ENCODE peak calls at places on chromosomes 11 and 22, in five cellular contexts. One of them, this sample, is unnamed.

GRCh38 chr11:75582461-75582934 is 20.4 kb downstream of the SERPINH1 start:
- DNase-seq in uterus: no peak
- DNase-seq in left ventricle myocardium inferior: no peak
- DNase-seq in body of pancreas: no peak
- DNase-seq in right lobe of liver: no peak
- DNase-seq in this sample: no peak

GRCh38 chr22:19984201-19984753 is 32.3 kb downstream of the ARVCF start:
- DNase-seq in right lobe of liver: peak; percentile 50
- DNase-seq in body of pancreas: no peak
- DNase-seq in uterus: peak; percentile 59
- DNase-seq in left ventricle myocardium inferior: peak; percentile 71
- DNase-seq in this sample: no peak

GRCh38 chr11:111524056-111524455 is 9.5 kb downstream of the HOATZ start:
- DNase-seq in body of pancreas: no peak
- DNase-seq in uterus: no peak
- DNase-seq in right lobe of liver: no peak
- DNase-seq in left ventricle myocardium inferior: no peak
- DNase-seq in this sample: no peak

GRCh38 chr11:44930588-44931302 is 19.9 kb downstream of the TP53I11 start:
- DNase-seq in left ventricle myocardium inferior: no peak
- DNase-seq in right lobe of liver: no peak
- DNase-seq in body of pancreas: no peak
- DNase-seq in uterus: no peak
- DNase-seq in this sample: no peak

GRCh38 chr11:3123761-3124733 is 41.1 kb downstream of the OSBPL5 start:
- DNase-seq in body of pancreas: peak; percentile 39
- DNase-seq in left ventricle myocardium inferior: peak; percentile 86
- DNase-seq in right lobe of liver: peak; percentile 71
- DNase-seq in uterus: peak; percentile 93
- DNase-seq in this sample: peak; percentile 4

GRCh38 chr11:19912206-19913118 is 199.8 kb downstream of the NAV2 start:
- DNase-seq in left ventricle myocardium inferior: no peak
- DNase-seq in body of pancreas: no peak
- DNase-seq in right lobe of liver: no peak
- DNase-seq in uterus: no peak
- DNase-seq in this sample: no peak

GRCh38 chr11:32940865-32941264 is 48.3 kb downstream of the QSER1 start:
- DNase-seq in right lobe of liver: no peak
- DNase-seq in body of pancreas: no peak
- DNase-seq in left ventricle myocardium inferior: no peak
- DNase-seq in uterus: no peak
- DNase-seq in this sample: no peak

GRCh38 chr11:100759106-100759505 is 72.0 kb downstream of the ARHGAP42 start:
- DNase-seq in right lobe of liver: no peak
- DNase-seq in body of pancreas: no peak
- DNase-seq in uterus: no peak
- DNase-seq in left ventricle myocardium inferior: no peak
- DNase-seq in this sample: no peak

GRCh38 chr11:102453286-102453797 is 777 bp upstream of the TMEM123 start:
- DNase-seq in uterus: peak; percentile 39
- DNase-seq in right lobe of liver: no peak
- DNase-seq in body of pancreas: no peak
- DNase-seq in left ventricle myocardium inferior: peak; percentile 30
- DNase-seq in this sample: peak; percentile 30

GRCh38 chr11:76236092-76237026 is 30.1 kb upstream of the WNT11 start:
- DNase-seq in right lobe of liver: peak; percentile 62
- DNase-seq in body of pancreas: no peak
- DNase-seq in uterus: no peak
- DNase-seq in left ventricle myocardium inferior: peak; percentile 67
- DNase-seq in this sample: no peak

GRCh38 chr11:129703846-129704245 is 111.8 kb upstream of the TMEM45B start:
- DNase-seq in left ventricle myocardium inferior: no peak
- DNase-seq in body of pancreas: no peak
- DNase-seq in uterus: no peak
- DNase-seq in right lobe of liver: no peak
- DNase-seq in this sample: no peak

GRCh38 chr22:41636467-41636866 is 15.4 kb downstream of the XRCC6 start:
- DNase-seq in right lobe of liver: no peak
- DNase-seq in uterus: no peak
- DNase-seq in left ventricle myocardium inferior: peak; percentile 30
- DNase-seq in body of pancreas: no peak
- DNase-seq in this sample: no peak

GRCh38 chr11:103650330-103650729 is 386.1 kb upstream of the DDI1 start:
- DNase-seq in left ventricle myocardium inferior: no peak
- DNase-seq in right lobe of liver: no peak
- DNase-seq in body of pancreas: no peak
- DNase-seq in uterus: no peak
- DNase-seq in this sample: no peak

GRCh38 chr11:76577199-76577920 is 93.2 kb downstream of the LRRC32 start:
- DNase-seq in body of pancreas: no peak
- DNase-seq in uterus: no peak
- DNase-seq in right lobe of liver: no peak
- DNase-seq in left ventricle myocardium inferior: peak; percentile 84
- DNase-seq in this sample: no peak

GRCh38 chr11:36512016-36512415 is 1.9 kb upstream of the TRAF6 start:
- DNase-seq in right lobe of liver: no peak
- DNase-seq in body of pancreas: no peak
- DNase-seq in uterus: no peak
- DNase-seq in left ventricle myocardium inferior: no peak
- DNase-seq in this sample: no peak

GRCh38 chr22:29840498-29840897 is 2.4 kb upstream of the ASCC2 start:
- DNase-seq in body of pancreas: no peak
- DNase-seq in right lobe of liver: no peak
- DNase-seq in left ventricle myocardium inferior: no peak
- DNase-seq in uterus: no peak
- DNase-seq in this sample: no peak

GRCh38 chr11:45224766-45225165 is 61.4 kb downstream of the SYT13 start:
- DNase-seq in body of pancreas: no peak
- DNase-seq in left ventricle myocardium inferior: no peak
- DNase-seq in uterus: no peak
- DNase-seq in right lobe of liver: no peak
- DNase-seq in this sample: no peak

GRCh38 chr22:40325315-40325714 is 21.0 kb upstream of the ADSL start:
- DNase-seq in body of pancreas: no peak
- DNase-seq in left ventricle myocardium inferior: no peak
- DNase-seq in uterus: no peak
- DNase-seq in right lobe of liver: no peak
- DNase-seq in this sample: no peak

GRCh38 chr11:73246303-73246702 is 25.8 kb upstream of the P2RY6 start:
- DNase-seq in uterus: no peak
- DNase-seq in body of pancreas: no peak
- DNase-seq in right lobe of liver: no peak
- DNase-seq in left ventricle myocardium inferior: no peak
- DNase-seq in this sample: no peak

GRCh38 chr22:29208879-29209623 is 3.4 kb downstream of the EMID1 start:
- DNase-seq in right lobe of liver: no peak
- DNase-seq in left ventricle myocardium inferior: peak; percentile 32
- DNase-seq in uterus: no peak
- DNase-seq in body of pancreas: no peak
- DNase-seq in this sample: no peak

GRCh38 chr22:22156716-22157499 is 87.7 kb upstream of the VPREB1 start:
- DNase-seq in right lobe of liver: peak; percentile 54
- DNase-seq in body of pancreas: peak; percentile 70
- DNase-seq in left ventricle myocardium inferior: no peak
- DNase-seq in uterus: no peak
- DNase-seq in this sample: no peak

GRCh38 chr11:94857337-94857736 is 89.2 kb downstream of the AMOTL1 start:
- DNase-seq in body of pancreas: no peak
- DNase-seq in left ventricle myocardium inferior: no peak
- DNase-seq in right lobe of liver: no peak
- DNase-seq in uterus: no peak
- DNase-seq in this sample: no peak

GRCh38 chr11:77159219-77159936 is 31.3 kb downstream of the MYO7A start:
- DNase-seq in right lobe of liver: peak; percentile 33
- DNase-seq in left ventricle myocardium inferior: no peak
- DNase-seq in body of pancreas: no peak
- DNase-seq in uterus: no peak
- DNase-seq in this sample: no peak

GRCh38 chr11:116707250-116707649 is 65.5 kb downstream of the BUD13 start:
- DNase-seq in left ventricle myocardium inferior: no peak
- DNase-seq in right lobe of liver: no peak
- DNase-seq in uterus: no peak
- DNase-seq in body of pancreas: peak; percentile 63
- DNase-seq in this sample: no peak

GRCh38 chr11:119422505-119423416 is at the start of gene THY1:
- DNase-seq in right lobe of liver: no peak
- DNase-seq in body of pancreas: no peak
- DNase-seq in uterus: peak; percentile 48
- DNase-seq in left ventricle myocardium inferior: no peak
- DNase-seq in this sample: no peak

GRCh38 chr22:32411388-32411787 is 659 bp downstream of the RTCB start:
- DNase-seq in left ventricle myocardium inferior: no peak
- DNase-seq in body of pancreas: no peak
- DNase-seq in right lobe of liver: no peak
- DNase-seq in uterus: no peak
- DNase-seq in this sample: no peak

GRCh38 chr11:33893711-33894401 is 2.0 kb upstream of the LMO2 start:
- DNase-seq in left ventricle myocardium inferior: no peak
- DNase-seq in uterus: no peak
- DNase-seq in right lobe of liver: no peak
- DNase-seq in body of pancreas: no peak
- DNase-seq in this sample: peak; percentile 18

GRCh38 chr11:204587-205109 is 2.6 kb downstream of the BET1L start:
- DNase-seq in right lobe of liver: no peak
- DNase-seq in uterus: no peak
- DNase-seq in left ventricle myocardium inferior: no peak
- DNase-seq in body of pancreas: peak; percentile 11
- DNase-seq in this sample: no peak

GRCh38 chr22:37999640-38000272 is 15.4 kb upstream of the SOX10 start:
- DNase-seq in uterus: no peak
- DNase-seq in left ventricle myocardium inferior: no peak
- DNase-seq in body of pancreas: no peak
- DNase-seq in right lobe of liver: no peak
- DNase-seq in this sample: no peak

GRCh38 chr22:41935015-41935908 is 8.7 kb upstream of the TNFRSF13C start:
- DNase-seq in left ventricle myocardium inferior: peak; percentile 63
- DNase-seq in right lobe of liver: no peak
- DNase-seq in body of pancreas: no peak
- DNase-seq in uterus: no peak
- DNase-seq in this sample: no peak

GRCh38 chr11:73982595-73982989 is at the start of gene UCP2:
- DNase-seq in body of pancreas: peak; percentile 75
- DNase-seq in left ventricle myocardium inferior: peak; percentile 88
- DNase-seq in uterus: peak; percentile 76
- DNase-seq in right lobe of liver: peak; percentile 87
- DNase-seq in this sample: peak; percentile 85

GRCh38 chr22:35409783-35410662 is 10.1 kb downstream of the MCM5 start:
- DNase-seq in left ventricle myocardium inferior: no peak
- DNase-seq in body of pancreas: no peak
- DNase-seq in uterus: no peak
- DNase-seq in right lobe of liver: peak; percentile 71
- DNase-seq in this sample: no peak

GRCh38 chr11:2311456-2312201 is 9.8 kb downstream of the TSPAN32 start:
- DNase-seq in right lobe of liver: peak; percentile 27
- DNase-seq in uterus: no peak
- DNase-seq in left ventricle myocardium inferior: no peak
- DNase-seq in body of pancreas: no peak
- DNase-seq in this sample: peak; percentile 2

GRCh38 chr11:78149646-78150045 is 10.2 kb upstream of the ALG8 start:
- DNase-seq in body of pancreas: no peak
- DNase-seq in right lobe of liver: no peak
- DNase-seq in uterus: no peak
- DNase-seq in left ventricle myocardium inferior: no peak
- DNase-seq in this sample: no peak

GRCh38 chr11:103659743-103660142 is 376.7 kb upstream of the DDI1 start:
- DNase-seq in uterus: no peak
- DNase-seq in left ventricle myocardium inferior: no peak
- DNase-seq in right lobe of liver: no peak
- DNase-seq in body of pancreas: no peak
- DNase-seq in this sample: no peak

GRCh38 chr22:39110631-39111561 is 13.9 kb downstream of the APOBEC3H start:
- DNase-seq in right lobe of liver: no peak
- DNase-seq in body of pancreas: no peak
- DNase-seq in left ventricle myocardium inferior: no peak
- DNase-seq in uterus: no peak
- DNase-seq in this sample: no peak

GRCh38 chr11:131877246-131877645 is 506.8 kb downstream of the NTM start:
- DNase-seq in left ventricle myocardium inferior: no peak
- DNase-seq in right lobe of liver: no peak
- DNase-seq in body of pancreas: no peak
- DNase-seq in uterus: no peak
- DNase-seq in this sample: no peak

GRCh38 chr22:47460870-47461269 is 698.4 kb downstream of the TBC1D22A start:
- DNase-seq in uterus: no peak
- DNase-seq in left ventricle myocardium inferior: no peak
- DNase-seq in right lobe of liver: no peak
- DNase-seq in body of pancreas: no peak
- DNase-seq in this sample: no peak
- H3K9me3 ChIP-seq in uterus: no peaks in the 10 kb centered on the region
- H3K9me3 ChIP-seq in left ventricle myocardium inferior: peaks cover 7% of the 10 kb centered on the region
- H3K9me3 ChIP-seq in right lobe of liver: no peaks in the 10 kb centered on the region
- H3K9me3 ChIP-seq in body of pancreas: peaks cover 3% of the 10 kb centered on the region
- H3K9me3 ChIP-seq in this sample: no peaks in the 10 kb centered on the region

GRCh38 chr22:48737461-48738203 is 1090.0 kb downstream of the BRD1 start:
- DNase-seq in left ventricle myocardium inferior: no peak
- DNase-seq in right lobe of liver: no peak
- DNase-seq in uterus: no peak
- DNase-seq in body of pancreas: no peak
- DNase-seq in this sample: no peak
- H3K9me3 ChIP-seq in left ventricle myocardium inferior: peaks cover 6% of the 10 kb centered on the region
- H3K9me3 ChIP-seq in right lobe of liver: no peaks in the 10 kb centered on the region
- H3K9me3 ChIP-seq in uterus: no peaks in the 10 kb centered on the region
- H3K9me3 ChIP-seq in body of pancreas: no peaks in the 10 kb centered on the region
- H3K9me3 ChIP-seq in this sample: no peaks in the 10 kb centered on the region

GRCh38 chr22:17566776-17567175 is 3.5 kb downstream of the SLC25A18 start:
- DNase-seq in body of pancreas: no peak
- DNase-seq in right lobe of liver: no peak
- DNase-seq in uterus: no peak
- DNase-seq in left ventricle myocardium inferior: no peak
- DNase-seq in this sample: no peak

GRCh38 chr22:17569971-17570511 is 6.7 kb downstream of the SLC25A18 start:
- DNase-seq in body of pancreas: no peak
- DNase-seq in right lobe of liver: no peak
- DNase-seq in left ventricle myocardium inferior: no peak
- DNase-seq in uterus: peak; percentile 32
- DNase-seq in this sample: no peak

GRCh38 chr22:17575151-17575550 is 11.9 kb downstream of the SLC25A18 start:
- DNase-seq in left ventricle myocardium inferior: no peak
- DNase-seq in body of pancreas: no peak
- DNase-seq in right lobe of liver: no peak
- DNase-seq in uterus: no peak
- DNase-seq in this sample: no peak

GRCh38 chr22:17575681-17576080 is 12.4 kb downstream of the SLC25A18 start:
- DNase-seq in body of pancreas: no peak
- DNase-seq in left ventricle myocardium inferior: no peak
- DNase-seq in uterus: no peak
- DNase-seq in right lobe of liver: no peak
- DNase-seq in this sample: no peak

GRCh38 chr22:17570851-17571631 is 7.7 kb downstream of the SLC25A18 start:
- DNase-seq in body of pancreas: peak; percentile 52
- DNase-seq in left ventricle myocardium inferior: peak; percentile 92
- DNase-seq in uterus: peak; percentile 92
- DNase-seq in right lobe of liver: peak; percentile 70
- DNase-seq in this sample: no peak
- H3K9me3 ChIP-seq in body of pancreas: no peaks in the 10 kb centered on the region
- H3K9me3 ChIP-seq in left ventricle myocardium inferior: no peaks in the 10 kb centered on the region
- H3K9me3 ChIP-seq in uterus: no peaks in the 10 kb centered on the region
- H3K9me3 ChIP-seq in right lobe of liver: no peaks in the 10 kb centered on the region
- H3K9me3 ChIP-seq in this sample: no peaks in the 10 kb centered on the region

GRCh38 chr11:55719608-55720160 is 53.6 kb upstream of the OR5D13 start:
- DNase-seq in right lobe of liver: no peak
- DNase-seq in body of pancreas: no peak
- DNase-seq in uterus: no peak
- DNase-seq in left ventricle myocardium inferior: no peak
- DNase-seq in this sample: no peak
- H3K9me3 ChIP-seq in right lobe of liver: no peaks in the 10 kb centered on the region
- H3K9me3 ChIP-seq in body of pancreas: no peaks in the 10 kb centered on the region
- H3K9me3 ChIP-seq in uterus: no peaks in the 10 kb centered on the region
- H3K9me3 ChIP-seq in left ventricle myocardium inferior: peaks cover 25% of the 10 kb centered on the region
- H3K9me3 ChIP-seq in this sample: no peaks in the 10 kb centered on the region

This sample was measured in T-helper 17 cell.